ENCODE peak calls at places on chromosomes 12 and 14, in nine cellular contexts. J is gastrocnemius medialis; E is colonic mucosa; W is left ventricle myocardium inferior; C is GM23248; L is CD8-positive, alpha-beta T cell; M is substantia nigra; F is sigmoid colon; S is cardiac muscle cell. Z is an unnamed sample.

GRCh38 chr12:50563434-50563787 is 58.6 kb downstream of the DIP2B start:
- DNase-seq in M (no peak), E (no peak), S (no peak), J (no peak), W (no peak), F (no peak), L (no peak), C (no peak), Z (no peak)

GRCh38 chr12:16531623-16532022 is 74.3 kb downstream of the LMO3 start:
- DNase-seq in E (no peak), F (no peak), L (no peak), W (no peak), J (no peak), S (peak; percentile 29), C (no peak), M (peak; percentile 1), Z (no peak)

GRCh38 chr12:42705863-42706262 is 116.3 kb upstream of the PRICKLE1 start:
- DNase-seq in L (no peak), W (peak; percentile 81), E (peak; percentile 26), S (no peak), C (peak; percentile 92), J (peak; percentile 68), F (peak; percentile 93), M (peak; percentile 50), Z (peak; percentile 79)

GRCh38 chr14:47674546-47675238 is 713 bp downstream of the MDGA2 start:
- DNase-seq in M (no peak), J (no peak), E (no peak), F (no peak), S (peak; percentile 48), C (no peak), W (no peak), L (no peak), Z (peak; percentile 30)

GRCh38 chr14:26383286-26383685 is 214.5 kb downstream of the NOVA1 start:
- DNase-seq in E (no peak), M (no peak), S (no peak), L (no peak), C (no peak), J (no peak), F (no peak), W (no peak), Z (no peak)

GRCh38 chr14:22668417-22668816 is 24.3 kb upstream of the OR6J1 start:
- DNase-seq in W (no peak), C (peak; percentile 87), F (no peak), J (no peak), S (no peak), M (no peak), L (no peak), E (no peak), Z (no peak)

GRCh38 chr12:64104376-64104775 is 117.7 kb downstream of the KICS2 start:
- DNase-seq in L (no peak), W (no peak), E (no peak), M (no peak), C (peak; percentile 73), J (peak; percentile 57), F (peak; percentile 90), S (no peak), Z (peak; percentile 32)

GRCh38 chr14:68079941-68080697 is 260.5 kb downstream of the RAD51B start:
- DNase-seq in E (no peak), L (no peak), J (no peak), C (no peak), M (no peak), S (no peak), F (no peak), W (no peak), Z (no peak)

GRCh38 chr14:104507443-104507842 is 72.1 kb upstream of the C14orf180 start:
- DNase-seq in F (no peak), C (no peak), J (no peak), S (no peak), M (no peak), L (no peak), W (no peak), E (no peak), Z (no peak)

GRCh38 chr14:87745507-87746118 is 247.4 kb downstream of the GALC start:
- DNase-seq in W (no peak), M (no peak), F (no peak), C (peak; percentile 69), S (peak; percentile 54), J (no peak), E (no peak), L (no peak), Z (no peak)

GRCh38 chr14:63893701-63894458 is 41.1 kb downstream of the SYNE2 start:
- DNase-seq in M (no peak), F (peak; percentile 86), S (peak; percentile 44), E (no peak), J (peak; percentile 31), C (peak; percentile 80), L (no peak), W (peak; percentile 53), Z (peak; percentile 79)

GRCh38 chr14:90510208-90510607 is 113.4 kb downstream of the CALM1 start:
- DNase-seq in S (no peak), E (peak; percentile 86), M (no peak), L (no peak), J (no peak), W (peak; percentile 83), F (peak; percentile 86), C (no peak), Z (no peak)

GRCh38 chr12:106079148-106079738 is 59.5 kb downstream of the NUAK1 start:
- DNase-seq in E (no peak), M (no peak), F (no peak), L (no peak), W (no peak), J (no peak), S (no peak), C (no peak), Z (no peak)

GRCh38 chr12:121182222-121182896 is 27.6 kb upstream of the P2RX4 start:
- DNase-seq in L (no peak), M (no peak), E (no peak), C (no peak), S (no peak), J (no peak), W (no peak), F (no peak), Z (no peak)

GRCh38 chr14:89330236-89331002 is 86.6 kb downstream of the FOXN3 start:
- DNase-seq in M (no peak), E (no peak), F (peak; percentile 83), S (no peak), C (peak; percentile 96), W (peak; percentile 33), L (no peak), J (peak; percentile 79), Z (peak; percentile 69)

GRCh38 chr12:30988887-30989286 is 62.3 kb downstream of the TSPAN11 start:
- DNase-seq in C (no peak), S (no peak), M (no peak), W (no peak), L (no peak), J (no peak), F (no peak), E (peak; percentile 48), Z (no peak)

GRCh38 chr12:30988086-30988485 is 61.5 kb downstream of the TSPAN11 start:
- DNase-seq in F (no peak), S (no peak), J (no peak), W (no peak), L (no peak), M (no peak), C (no peak), E (no peak), Z (no peak)

GRCh38 chr12:30990776-30991175 is 64.2 kb downstream of the TSPAN11 start:
- DNase-seq in C (no peak), S (no peak), J (no peak), L (no peak), M (no peak), W (no peak), F (no peak), E (no peak), Z (no peak)

GRCh38 chr12:30990316-30990715 is 63.8 kb downstream of the TSPAN11 start:
- DNase-seq in L (no peak), W (no peak), S (no peak), J (no peak), E (no peak), M (no peak), C (no peak), F (no peak), Z (no peak)

DNA sequence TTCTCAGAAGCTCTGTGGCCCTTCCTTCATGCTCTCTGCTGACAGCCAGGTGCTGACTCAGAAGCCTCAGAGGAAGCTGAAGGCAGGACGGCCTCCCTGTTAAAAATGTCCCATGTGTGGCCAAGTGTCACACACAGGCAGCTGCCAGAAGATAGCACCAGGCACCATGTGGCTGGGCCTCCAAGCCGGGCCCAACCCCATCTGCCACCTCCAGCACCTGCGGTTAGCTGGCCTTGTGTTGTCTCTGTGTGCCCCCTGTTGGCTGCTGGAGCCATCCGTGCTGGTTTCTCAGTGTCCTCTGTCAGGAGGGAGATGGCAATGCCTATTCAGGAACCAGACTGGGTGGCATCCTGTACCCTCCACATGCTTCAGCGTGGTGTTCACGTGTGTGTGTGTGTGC is 63.2 kb downstream of the TSPAN11 start:
- DNase-seq in W (peak; percentile 59), J (no peak), F (no peak), L (no peak), C (peak; percentile 24), M (peak; percentile 20), S (peak; percentile 51), E (peak; percentile 45), Z (no peak)
- H3K27ac ChIP-seq in W (no peak overlapping the region), J (no peak overlapping the region), F (no peak overlapping the region), L (no peak overlapping the region), C (no peak overlapping the region), M (no peak overlapping the region), S (no peak overlapping the region), E (no peak overlapping the region), Z (no peak overlapping the region)

DNA sequence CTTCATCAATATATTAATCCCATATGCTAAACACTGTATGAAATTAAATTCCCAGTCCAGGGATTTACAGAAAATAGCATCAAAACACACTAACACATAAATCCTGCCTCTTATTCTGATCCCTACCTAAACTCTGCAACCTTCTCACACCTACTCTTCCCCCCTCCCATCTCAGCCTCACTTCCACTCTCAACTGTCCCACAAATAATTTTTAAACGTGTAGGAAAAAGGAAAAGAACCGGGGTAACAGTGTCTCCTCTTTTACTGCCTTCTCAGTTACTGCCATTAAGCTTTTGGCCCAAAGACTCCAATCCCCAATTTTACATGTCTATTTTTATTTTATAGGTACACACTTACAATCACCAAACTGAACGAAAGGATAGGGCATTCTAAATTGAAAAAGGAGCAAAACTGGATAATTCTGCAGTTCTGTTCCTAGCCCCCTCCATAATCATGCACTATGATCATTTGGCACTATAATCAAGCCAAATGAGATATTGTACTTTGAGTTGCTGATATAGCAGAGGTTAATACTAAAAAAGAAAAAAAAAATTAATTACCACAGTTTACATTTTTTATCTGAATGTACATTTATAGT is 2.9 kb downstream of the DUSP16 start:
- DNase-seq in J (no peak), M (no peak), L (no peak), F (no peak), S (no peak), C (no peak), E (no peak), W (no peak), Z (no peak)
- H3K27ac ChIP-seq in J (no peak overlapping the region), M (no peak overlapping the region), L (no peak overlapping the region), F (peak overlapping the region; percentile 100), S (no peak overlapping the region), C (no peak overlapping the region), E (peak overlapping the region; percentile 96), W (peak overlapping the region; percentile 100), Z (peak overlapping the region; percentile 2)

GRCh38 chr14:75299576-75299975 is 20.9 kb downstream of the FOS start:
- DNase-seq in L (no peak), C (no peak), E (no peak), F (no peak), M (no peak), J (no peak), W (no peak), S (no peak), Z (no peak)
- H3K27ac ChIP-seq in L (no peak overlapping the region), C (no peak overlapping the region), E (no peak overlapping the region), F (peak overlapping the region; percentile 65), M (no peak overlapping the region), J (peak overlapping the region; percentile 14), W (peak overlapping the region; percentile 54), S (no peak overlapping the region), Z (peak overlapping the region; percentile 16)

GRCh38 chr12:2503762-2504161 is 291.0 kb upstream of the FKBP4 start:
- DNase-seq in M (no peak), F (no peak), C (no peak), E (no peak), J (no peak), W (peak; percentile 32), L (no peak), S (peak; percentile 69), Z (no peak)
- H3K27ac ChIP-seq in M (no peak overlapping the region), F (no peak overlapping the region), C (no peak overlapping the region), E (no peak overlapping the region), J (no peak overlapping the region), W (peak overlapping the region; percentile 83), L (no peak overlapping the region), S (no peak overlapping the region), Z (no peak overlapping the region)

Z was measured in psoas muscle.